ENCODE peak calls at places on chromosomes 1 and 21, in eight cellular contexts. U, R, L, Q, H, O, Y and J are unnamed samples.

GRCh38 chr21:31557421-31557955 is 102.0 kb upstream of the SOD1 start:
- DNase-seq in L (no peak), Y (peak), H (no peak), U (no peak), Q (no peak), O (no peak), R (peak), J (no peak)

GRCh38 chr21:46211786-46212720 is 16.5 kb downstream of the LSS start:
- DNase-seq in Q (no peak), U (no peak), Y (peak), R (no peak), H (peak), O (no peak), L (no peak), J (no peak)

GRCh38 chr1:12594966-12595838 is 22.8 kb downstream of the DHRS3 start:
- DNase-seq in L (peak), O (no peak), U (no peak), H (peak), R (peak), Y (peak), Q (no peak), J (peak)

GRCh38 chr1:231357831-231358354 is 19.8 kb downstream of the SPRTN start:
- DNase-seq in O (peak), Y (no peak), U (peak), L (no peak), R (peak), H (peak), Q (peak), J (peak)

GRCh38 chr1:51329443-51330325 is 678 bp downstream of the TTC39A start:
- DNase-seq in R (no peak), Q (no peak), O (no peak), L (peak), U (no peak), Y (peak), H (no peak), J (peak)

GRCh38 chr1:27526569-27527222 is 36.7 kb upstream of the WASF2 start:
- DNase-seq in Q (peak), L (no peak), Y (peak), O (peak), U (peak), H (no peak), R (no peak), J (no peak)

GRCh38 chr1:30328401-30329262 is 394.8 kb downstream of the MATN1 start:
- DNase-seq in H (no peak), U (no peak), Q (no peak), R (no peak), L (no peak), O (no peak), Y (no peak), J (no peak)

GRCh38 chr21:42429856-42430255 is 26.2 kb downstream of the UBASH3A start:
- DNase-seq in R (peak), L (no peak), Q (no peak), O (no peak), Y (peak), H (no peak), U (no peak), J (no peak)

GRCh38 chr1:197787056-197787455 is 11.8 kb upstream of the DENND1B start:
- DNase-seq in O (no peak), Q (no peak), U (no peak), R (no peak), H (peak), Y (peak), L (no peak), J (no peak)

GRCh38 chr1:220908757-220909156 is 29.5 kb downstream of the HLX start:
- DNase-seq in O (no peak), Y (no peak), Q (no peak), L (no peak), R (no peak), U (no peak), H (peak), J (no peak)

GRCh38 chr1:59977075-59977410 is 50.5 kb upstream of the CYP2J2 start:
- DNase-seq in Q (no peak), R (no peak), Y (no peak), L (no peak), U (no peak), O (no peak), H (no peak), J (no peak)

GRCh38 chr1:186183970-186184628 is 191.0 kb downstream of the TPR start:
- DNase-seq in U (no peak), Y (no peak), R (no peak), H (peak), L (no peak), Q (no peak), O (no peak), J (no peak)